ENCODE peak calls at places on chromosomes 7 and 10, in nine cellular contexts. One of them, this sample, is unnamed.

GRCh38 chr10:126130291-126130710 is 233.9 kb downstream of the FANK1 start:
- DNase-seq in ovary: peak
- DNase-seq in breast epithelium: no peak
- DNase-seq in heart left ventricle: peak
- DNase-seq in K562: no peak
- DNase-seq in GM12864: no peak
- DNase-seq in fibroblast of pulmonary artery: peak
- DNase-seq in heart right ventricle: peak
- DNase-seq in epithelial cell of esophagus: peak
- DNase-seq in this sample: no peak

GRCh38 chr10:80458263-80458625 is 4.1 kb downstream of the TSPAN14 start:
- DNase-seq in ovary: peak
- DNase-seq in breast epithelium: no peak
- DNase-seq in heart left ventricle: no peak
- DNase-seq in K562: no peak
- DNase-seq in GM12864: no peak
- DNase-seq in fibroblast of pulmonary artery: no peak
- DNase-seq in heart right ventricle: no peak
- DNase-seq in epithelial cell of esophagus: no peak
- DNase-seq in this sample: no peak

GRCh38 chr7:23864984-23865383 is 155.0 kb downstream of the STK31 start:
- DNase-seq in ovary: no peak
- DNase-seq in breast epithelium: no peak
- DNase-seq in heart left ventricle: no peak
- DNase-seq in K562: no peak
- DNase-seq in GM12864: no peak
- DNase-seq in fibroblast of pulmonary artery: peak
- DNase-seq in heart right ventricle: no peak
- DNase-seq in epithelial cell of esophagus: peak
- DNase-seq in this sample: no peak

GRCh38 chr7:118496138-118496644 is 271.7 kb downstream of the ANKRD7 start:
- DNase-seq in ovary: no peak
- DNase-seq in breast epithelium: no peak
- DNase-seq in heart left ventricle: no peak
- DNase-seq in K562: no peak
- DNase-seq in GM12864: no peak
- DNase-seq in fibroblast of pulmonary artery: no peak
- DNase-seq in heart right ventricle: no peak
- DNase-seq in epithelial cell of esophagus: no peak
- DNase-seq in this sample: no peak

GRCh38 chr10:111249925-111250324 is 173.1 kb downstream of the ADRA2A start:
- DNase-seq in ovary: no peak
- DNase-seq in breast epithelium: no peak
- DNase-seq in heart left ventricle: no peak
- DNase-seq in K562: no peak
- DNase-seq in GM12864: no peak
- DNase-seq in fibroblast of pulmonary artery: no peak
- DNase-seq in heart right ventricle: no peak
- DNase-seq in epithelial cell of esophagus: peak
- DNase-seq in this sample: no peak

GRCh38 chr7:151079199-151079910 is 1.3 kb downstream of the FASTK start:
- DNase-seq in ovary: peak
- DNase-seq in breast epithelium: no peak
- DNase-seq in heart left ventricle: no peak
- DNase-seq in K562: no peak
- DNase-seq in GM12864: no peak
- DNase-seq in fibroblast of pulmonary artery: no peak
- DNase-seq in heart right ventricle: no peak
- DNase-seq in epithelial cell of esophagus: no peak
- DNase-seq in this sample: no peak

GRCh38 chr7:27173412-27174076 is 576 bp downstream of the HOXA10 start:
- DNase-seq in ovary: peak
- DNase-seq in breast epithelium: peak
- DNase-seq in heart left ventricle: no peak
- DNase-seq in K562: no peak
- DNase-seq in GM12864: no peak
- DNase-seq in fibroblast of pulmonary artery: no peak
- DNase-seq in heart right ventricle: no peak
- DNase-seq in epithelial cell of esophagus: no peak
- DNase-seq in this sample: peak

GRCh38 chr7:139709460-139709859 is 68.3 kb downstream of the HIPK2 start:
- DNase-seq in ovary: no peak
- DNase-seq in breast epithelium: no peak
- DNase-seq in heart left ventricle: no peak
- DNase-seq in K562: no peak
- DNase-seq in GM12864: no peak
- DNase-seq in fibroblast of pulmonary artery: peak
- DNase-seq in heart right ventricle: no peak
- DNase-seq in epithelial cell of esophagus: no peak
- DNase-seq in this sample: no peak

GRCh38 chr10:95434583-95434982 is 126.6 kb downstream of the SORBS1 start:
- DNase-seq in ovary: no peak
- DNase-seq in breast epithelium: no peak
- DNase-seq in heart left ventricle: no peak
- DNase-seq in K562: no peak
- DNase-seq in GM12864: no peak
- DNase-seq in fibroblast of pulmonary artery: peak
- DNase-seq in heart right ventricle: no peak
- DNase-seq in epithelial cell of esophagus: no peak
- DNase-seq in this sample: no peak

GRCh38 chr7:149785402-149785801 is 12.0 kb upstream of the ZNF467 start:
- DNase-seq in ovary: no peak
- DNase-seq in breast epithelium: no peak
- DNase-seq in heart left ventricle: no peak
- DNase-seq in K562: no peak
- DNase-seq in GM12864: no peak
- DNase-seq in fibroblast of pulmonary artery: no peak
- DNase-seq in heart right ventricle: no peak
- DNase-seq in epithelial cell of esophagus: no peak
- DNase-seq in this sample: no peak

GRCh38 chr10:57823398-57823797 is 444.3 kb downstream of the IPMK start:
- DNase-seq in ovary: no peak
- DNase-seq in breast epithelium: no peak
- DNase-seq in heart left ventricle: no peak
- DNase-seq in K562: no peak
- DNase-seq in GM12864: no peak
- DNase-seq in fibroblast of pulmonary artery: no peak
- DNase-seq in heart right ventricle: no peak
- DNase-seq in epithelial cell of esophagus: no peak
- DNase-seq in this sample: no peak

GRCh38 chr7:17558135-17558534 is 259.7 kb downstream of the AHR start:
- DNase-seq in ovary: no peak
- DNase-seq in breast epithelium: no peak
- DNase-seq in heart left ventricle: no peak
- DNase-seq in K562: no peak
- DNase-seq in GM12864: no peak
- DNase-seq in fibroblast of pulmonary artery: no peak
- DNase-seq in heart right ventricle: no peak
- DNase-seq in epithelial cell of esophagus: peak
- DNase-seq in this sample: no peak

GRCh38 chr7:134948246-134948645 is 38.1 kb upstream of the AGBL3 start:
- DNase-seq in ovary: no peak
- DNase-seq in breast epithelium: no peak
- DNase-seq in heart left ventricle: no peak
- DNase-seq in K562: no peak
- DNase-seq in GM12864: no peak
- DNase-seq in fibroblast of pulmonary artery: no peak
- DNase-seq in heart right ventricle: no peak
- DNase-seq in epithelial cell of esophagus: no peak
- DNase-seq in this sample: no peak

GRCh38 chr10:50293508-50294320 is 42.4 kb upstream of the ASAH2 start:
- DNase-seq in ovary: no peak
- DNase-seq in breast epithelium: no peak
- DNase-seq in heart left ventricle: no peak
- DNase-seq in K562: no peak
- DNase-seq in GM12864: no peak
- DNase-seq in fibroblast of pulmonary artery: no peak
- DNase-seq in heart right ventricle: no peak
- DNase-seq in epithelial cell of esophagus: no peak
- DNase-seq in this sample: no peak

GRCh38 chr10:70435241-70436085 is 6.0 kb downstream of the NODAL start:
- DNase-seq in ovary: no peak
- DNase-seq in breast epithelium: no peak
- DNase-seq in heart left ventricle: no peak
- DNase-seq in K562: no peak
- DNase-seq in GM12864: no peak
- DNase-seq in fibroblast of pulmonary artery: no peak
- DNase-seq in heart right ventricle: no peak
- DNase-seq in epithelial cell of esophagus: no peak
- DNase-seq in this sample: no peak

GRCh38 chr7:132815130-132815529 is 238.9 kb upstream of the PLXNA4 start:
- DNase-seq in ovary: no peak
- DNase-seq in breast epithelium: no peak
- DNase-seq in heart left ventricle: no peak
- DNase-seq in K562: no peak
- DNase-seq in GM12864: no peak
- DNase-seq in fibroblast of pulmonary artery: no peak
- DNase-seq in heart right ventricle: no peak
- DNase-seq in epithelial cell of esophagus: no peak
- DNase-seq in this sample: no peak

GRCh38 chr7:129903935-129904334 is 48.8 kb downstream of the UBE2H start:
- DNase-seq in ovary: no peak
- DNase-seq in breast epithelium: no peak
- DNase-seq in heart left ventricle: no peak
- DNase-seq in K562: no peak
- DNase-seq in GM12864: peak
- DNase-seq in fibroblast of pulmonary artery: no peak
- DNase-seq in heart right ventricle: no peak
- DNase-seq in epithelial cell of esophagus: no peak
- DNase-seq in this sample: no peak

GRCh38 chr7:102211590-102212550 is 74.8 kb upstream of the SH2B2 start:
- DNase-seq in ovary: no peak
- DNase-seq in breast epithelium: no peak
- DNase-seq in heart left ventricle: no peak
- DNase-seq in K562: no peak
- DNase-seq in GM12864: peak
- DNase-seq in fibroblast of pulmonary artery: no peak
- DNase-seq in heart right ventricle: no peak
- DNase-seq in epithelial cell of esophagus: no peak
- DNase-seq in this sample: no peak

GRCh38 chr7:158810846-158811245 is 18.5 kb downstream of the ESYT2 start:
- DNase-seq in ovary: no peak
- DNase-seq in breast epithelium: no peak
- DNase-seq in heart left ventricle: no peak
- DNase-seq in K562: no peak
- DNase-seq in GM12864: no peak
- DNase-seq in fibroblast of pulmonary artery: no peak
- DNase-seq in heart right ventricle: no peak
- DNase-seq in epithelial cell of esophagus: no peak
- DNase-seq in this sample: no peak

GRCh38 chr7:137956591-137956990 is 45.3 kb downstream of the CREB3L2 start:
- DNase-seq in ovary: no peak
- DNase-seq in breast epithelium: no peak
- DNase-seq in heart left ventricle: no peak
- DNase-seq in K562: no peak
- DNase-seq in GM12864: no peak
- DNase-seq in fibroblast of pulmonary artery: no peak
- DNase-seq in heart right ventricle: no peak
- DNase-seq in epithelial cell of esophagus: peak
- DNase-seq in this sample: no peak

GRCh38 chr7:95045236-95045923 is 138.0 kb downstream of the PPP1R9A start:
- DNase-seq in ovary: no peak
- DNase-seq in breast epithelium: no peak
- DNase-seq in heart left ventricle: no peak
- DNase-seq in K562: peak
- DNase-seq in GM12864: no peak
- DNase-seq in fibroblast of pulmonary artery: peak
- DNase-seq in heart right ventricle: no peak
- DNase-seq in epithelial cell of esophagus: peak
- DNase-seq in this sample: peak
- TF ChIP-seq CTCF in ovary: no peak
- TF ChIP-seq CTCF in breast epithelium: no peak
- TF ChIP-seq CTCF in heart left ventricle: no peak
- TF ChIP-seq CTCF in K562: no peak
- TF ChIP-seq CTCF in GM12864: peak
- TF ChIP-seq CTCF in fibroblast of pulmonary artery: no peak
- TF ChIP-seq CTCF in heart right ventricle: no peak
- TF ChIP-seq CTCF in epithelial cell of esophagus: peak
- TF ChIP-seq CTCF in this sample: peak

GRCh38 chr7:112452102-112452888 is 2.0 kb downstream of the IFRD1 start:
- DNase-seq in ovary: peak
- DNase-seq in breast epithelium: no peak
- DNase-seq in heart left ventricle: peak
- DNase-seq in K562: peak
- DNase-seq in GM12864: no peak
- DNase-seq in fibroblast of pulmonary artery: peak
- DNase-seq in heart right ventricle: peak
- DNase-seq in epithelial cell of esophagus: peak
- DNase-seq in this sample: no peak
- TF ChIP-seq CTCF in ovary: no peak
- TF ChIP-seq CTCF in breast epithelium: no peak
- TF ChIP-seq CTCF in heart left ventricle: no peak
- TF ChIP-seq CTCF in K562: peak
- TF ChIP-seq CTCF in GM12864: peak
- TF ChIP-seq CTCF in fibroblast of pulmonary artery: peak
- TF ChIP-seq CTCF in heart right ventricle: no peak
- TF ChIP-seq CTCF in epithelial cell of esophagus: peak
- TF ChIP-seq CTCF in this sample: no peak

DNA sequence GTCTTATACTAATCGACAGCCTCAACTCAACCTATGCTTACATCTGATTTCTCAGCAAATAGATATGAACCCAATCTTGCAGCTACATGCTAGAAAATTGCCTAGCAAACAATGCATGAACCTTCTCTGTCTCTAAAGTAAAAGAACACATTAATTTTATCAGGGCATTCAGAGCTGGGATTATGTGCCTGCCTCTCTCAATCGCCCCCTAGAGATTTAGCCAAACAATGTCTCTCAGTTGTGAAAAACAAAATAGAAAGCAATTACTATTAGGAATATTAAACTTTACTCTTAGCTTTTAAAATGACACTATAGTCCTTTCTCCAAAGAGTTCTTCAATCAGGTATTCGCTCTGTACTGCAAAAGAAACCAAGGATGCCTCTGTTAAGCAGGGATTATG is 737.1 kb downstream of the PARD3 start:
- DNase-seq in ovary: no peak
- DNase-seq in breast epithelium: no peak
- DNase-seq in heart left ventricle: no peak
- DNase-seq in K562: no peak
- DNase-seq in GM12864: no peak
- DNase-seq in fibroblast of pulmonary artery: peak
- DNase-seq in heart right ventricle: no peak
- DNase-seq in epithelial cell of esophagus: no peak
- DNase-seq in this sample: no peak
- TF ChIP-seq CTCF in ovary: no peak
- TF ChIP-seq CTCF in breast epithelium: no peak
- TF ChIP-seq CTCF in heart left ventricle: no peak
- TF ChIP-seq CTCF in K562: no peak
- TF ChIP-seq CTCF in GM12864: no peak
- TF ChIP-seq CTCF in fibroblast of pulmonary artery: peak
- TF ChIP-seq CTCF in heart right ventricle: no peak
- TF ChIP-seq CTCF in epithelial cell of esophagus: peak
- TF ChIP-seq CTCF in this sample: peak

GRCh38 chr10:36886303-36886891 is 239.0 kb upstream of the ANKRD30A start:
- DNase-seq in ovary: no peak
- DNase-seq in breast epithelium: no peak
- DNase-seq in heart left ventricle: no peak
- DNase-seq in K562: no peak
- DNase-seq in GM12864: no peak
- DNase-seq in fibroblast of pulmonary artery: no peak
- DNase-seq in heart right ventricle: no peak
- DNase-seq in epithelial cell of esophagus: no peak
- DNase-seq in this sample: no peak

GRCh38 chr10:36885746-36886145 is 239.7 kb upstream of the ANKRD30A start:
- DNase-seq in ovary: no peak
- DNase-seq in breast epithelium: no peak
- DNase-seq in heart left ventricle: no peak
- DNase-seq in K562: no peak
- DNase-seq in GM12864: no peak
- DNase-seq in fibroblast of pulmonary artery: no peak
- DNase-seq in heart right ventricle: no peak
- DNase-seq in epithelial cell of esophagus: no peak
- DNase-seq in this sample: no peak

GRCh38 chr10:36888925-36889573 is 236.3 kb upstream of the ANKRD30A start:
- DNase-seq in ovary: no peak
- DNase-seq in breast epithelium: peak
- DNase-seq in heart left ventricle: no peak
- DNase-seq in K562: peak
- DNase-seq in GM12864: peak
- DNase-seq in fibroblast of pulmonary artery: peak
- DNase-seq in heart right ventricle: no peak
- DNase-seq in epithelial cell of esophagus: peak
- DNase-seq in this sample: peak
- TF ChIP-seq CTCF in ovary: no peak
- TF ChIP-seq CTCF in breast epithelium: no peak
- TF ChIP-seq CTCF in heart left ventricle: no peak
- TF ChIP-seq CTCF in K562: peak
- TF ChIP-seq CTCF in GM12864: peak
- TF ChIP-seq CTCF in fibroblast of pulmonary artery: peak
- TF ChIP-seq CTCF in heart right ventricle: no peak
- TF ChIP-seq CTCF in epithelial cell of esophagus: peak
- TF ChIP-seq CTCF in this sample: peak

This sample was measured in H1.